ENCODE peak calls at places on chromosomes 5 and 9, in four cellular contexts. F is globus pallidus, D is A549, A is aorta. I is an unnamed sample.
A peak's percentile ranks its signal among the peaks of the same experiment; 100 is the strongest.

GRCh38 chr9:89597711-89598707 is 6.8 kb upstream of the GADD45G start:
- DNase-seq in F (peak; percentile 55), D (peak; percentile 24), A (no peak), I (peak; percentile 21)

GRCh38 chr5:156680845-156681244 is 169.2 kb upstream of the PPP1R2B start:
- DNase-seq in F (no peak), D (no peak), A (no peak), I (no peak)

GRCh38 chr5:155529366-155529765 is 515.8 kb downstream of the KIF4B start:
- DNase-seq in F (no peak), D (no peak), A (no peak), I (no peak)

GRCh38 chr9:91419222-91420191 is 4.1 kb downstream of the NFIL3 start:
- DNase-seq in F (no peak), D (peak; percentile 62), A (peak; percentile 85), I (peak; percentile 97)

GRCh38 chr5:92504346-92504745 is 1076.7 kb downstream of the NR2F1-AS1 start:
- DNase-seq in F (no peak), D (no peak), A (no peak), I (no peak)

GRCh38 chr9:38437193-38437823 is 13.1 kb upstream of the IGFBPL1 start:
- DNase-seq in F (no peak), D (peak; percentile 64), A (no peak), I (no peak)

GRCh38 chr5:122182491-122182921 is 53.2 kb downstream of the ZNF474 start:
- DNase-seq in F (peak; percentile 18), D (no peak), A (peak; percentile 73), I (peak; percentile 85)

GRCh38 chr9:136251264-136252115 is 5.9 kb upstream of the QSOX2 start:
- DNase-seq in F (no peak), D (no peak), A (no peak), I (no peak)

GRCh38 chr5:179280095-179280490 is 65.2 kb downstream of the ADAMTS2 start:
- DNase-seq in F (no peak), D (no peak), A (peak; percentile 67), I (no peak)

GRCh38 chr5:93967923-93968322 is 226.5 kb upstream of the POU5F2 start:
- DNase-seq in F (no peak), D (no peak), A (no peak), I (no peak)

GRCh38 chr5:37722236-37723146 is 117.3 kb downstream of the GDNF start:
- DNase-seq in F (no peak), D (peak; percentile 5), A (no peak), I (peak; percentile 96)

GRCh38 chr9:134728021-134728795 is 86.6 kb downstream of the COL5A1 start:
- DNase-seq in F (no peak), D (no peak), A (no peak), I (no peak)

GRCh38 chr5:164252-164651 is 27.0 kb upstream of the LRRC14B start:
- DNase-seq in F (no peak), D (no peak), A (no peak), I (no peak)

GRCh38 chr5:422323-423232 is 20.4 kb upstream of the EXOC3 start:
- DNase-seq in F (no peak), D (no peak), A (peak; percentile 53), I (no peak)

GRCh38 chr5:67253911-67254310 is 57.3 kb upstream of the CD180 start:
- DNase-seq in F (no peak), D (no peak), A (no peak), I (no peak)

GRCh38 chr9:93061791-93062299 is 3.3 kb downstream of the SUSD3 start:
- DNase-seq in F (no peak), D (no peak), A (no peak), I (no peak)

GRCh38 chr5:7208911-7209310 is 187.0 kb upstream of the ADCY2 start:
- DNase-seq in F (no peak), D (no peak), A (no peak), I (no peak)

GRCh38 chr9:16516887-16517286 is 353.6 kb downstream of the BNC2 start:
- DNase-seq in F (no peak), D (no peak), A (no peak), I (no peak)

GRCh38 chr5:126449751-126450271 is 26.6 kb downstream of the GRAMD2B start:
- DNase-seq in F (peak; percentile 42), D (no peak), A (no peak), I (peak; percentile 55)

GRCh38 chr5:40436535-40437237 is 243.0 kb upstream of the PTGER4 start:
- DNase-seq in F (no peak), D (no peak), A (no peak), I (no peak)

GRCh38 chr5:588406-588995 is 23.6 kb upstream of the CEP72 start:
- DNase-seq in F (no peak), D (no peak), A (peak; percentile 33), I (no peak)

GRCh38 chr5:9546973-9547947 is 1.4 kb upstream of the SEMA5A start:
- DNase-seq in F (peak; percentile 76), D (no peak), A (peak; percentile 80), I (peak; percentile 62)

GRCh38 chr5:139232161-139232724 is 34.1 kb upstream of the SIL1 start:
- DNase-seq in F (no peak), D (no peak), A (no peak), I (no peak)

GRCh38 chr5:59358005-59358404 is 535.5 kb downstream of the PDE4D start:
- DNase-seq in F (no peak), D (no peak), A (no peak), I (no peak)

GRCh38 chr5:160315968-160316367 is 3.6 kb upstream of the CCNJL start:
- DNase-seq in F (no peak), D (peak; percentile 76), A (no peak), I (peak; percentile 29)

GRCh38 chr5:34743878-34744277 is 87.8 kb downstream of the RAI14 start:
- DNase-seq in F (no peak), D (no peak), A (no peak), I (peak; percentile 78)

GRCh38 chr9:136508729-136509500 is 26.1 kb upstream of the SEC16A start:
- DNase-seq in F (no peak), D (no peak), A (no peak), I (no peak)

GRCh38 chr9:7117676-7118561 is 360.1 kb downstream of the KDM4C start:
- DNase-seq in F (no peak), D (no peak), A (no peak), I (peak; percentile 69)

GRCh38 chr9:71819115-71819739 is 50.9 kb upstream of the CEMIP2 start:
- DNase-seq in F (no peak), D (peak; percentile 21), A (no peak), I (peak; percentile 10)

GRCh38 chr9:4207881-4208615 is 91.8 kb downstream of the GLIS3 start:
- DNase-seq in F (peak; percentile 27), D (no peak), A (no peak), I (no peak)